ENCODE peak calls at places on chromosomes 2 and 18, in four cellular contexts. F is HS-5, A is esophagus squamous epithelium, E is HFFc6. S is an unnamed sample.

GRCh38 chr2:28449489-28450395 is 46.1 kb upstream of the PLB1 start:
- DNase-seq in E (peak), A (no peak), F (no peak), S (no peak)

GRCh38 chr2:231621051-231621879 is 28.6 kb downstream of the TEX44 start:
- DNase-seq in E (no peak), F (no peak), A (no peak), S (peak)

GRCh38 chr2:50930726-50931125 is 101.2 kb downstream of the NRXN1 start:
- DNase-seq in F (no peak), E (no peak), A (no peak), S (no peak)

GRCh38 chr18:74396252-74397204 is 60.6 kb downstream of the DIPK1C start:
- DNase-seq in E (no peak), F (no peak), A (no peak), S (no peak)

GRCh38 chr2:234676859-234677450 is 180.1 kb upstream of the ARL4C start:
- DNase-seq in A (no peak), F (no peak), E (no peak), S (no peak)

GRCh38 chr18:78735131-78736014 is 244.2 kb upstream of the SALL3 start:
- DNase-seq in F (no peak), E (no peak), A (no peak), S (no peak)

GRCh38 chr2:120486946-120487345 is 141.0 kb downstream of the INHBB start:
- DNase-seq in E (peak), A (no peak), F (no peak), S (peak)

GRCh38 chr2:28544915-28545589 is 49.2 kb downstream of the PLB1 start:
- DNase-seq in A (no peak), E (no peak), F (no peak), S (no peak)

GRCh38 chr2:97742381-97742847 is 29.0 kb downstream of the ZAP70 start:
- DNase-seq in A (no peak), F (no peak), E (no peak), S (no peak)

GRCh38 chr2:10654069-10654468 is 35.7 kb downstream of the NOL10 start:
- DNase-seq in E (peak), F (no peak), A (no peak), S (no peak)

GRCh38 chr2:126244937-126245336 is 411.0 kb upstream of the GYPC start:
- DNase-seq in E (no peak), F (no peak), A (no peak), S (no peak)

GRCh38 chr2:98569197-98569793 is 39.0 kb downstream of the COA5 start:
- DNase-seq in E (no peak), F (no peak), A (no peak), S (peak)

GRCh38 chr2:126886201-126886905 is 12.3 kb upstream of the TEX51 start:
- DNase-seq in E (peak), A (no peak), F (no peak), S (peak)

GRCh38 chr18:12657849-12658829 is at the start of gene SPIRE1:
- DNase-seq in A (no peak), E (peak), F (no peak), S (peak)

GRCh38 chr2:40554665-40555294 is 102.9 kb upstream of the SLC8A1 start:
- DNase-seq in A (no peak), E (peak), F (no peak), S (peak)

GRCh38 chr18:36365836-36366775 is 68.6 kb downstream of the FHOD3 start:
- DNase-seq in E (no peak), F (no peak), A (no peak), S (no peak)

GRCh38 chr2:128260239-128261138 is 58.2 kb downstream of the HS6ST1 start:
- DNase-seq in F (no peak), A (no peak), E (peak), S (peak)

GRCh38 chr2:233838251-233838650 is 16.1 kb downstream of the HJURP start:
- DNase-seq in A (no peak), F (no peak), E (no peak), S (no peak)

GRCh38 chr2:241123816-241124536 is 21.9 kb upstream of the MTERF4 start:
- DNase-seq in A (no peak), E (no peak), F (no peak), S (peak)

S was measured in posterior cingulate gyrus.